ENCODE peak calls at places on chromosome X, in four cellular contexts. I is ACHN; F is COR-L47; T is stimulated activated CD4-positive, alpha-beta T cell treated with anti-CD3 and anti-CD28 coated beads, Interleukin-1b, Interleukin-23, amount 100 ng/mL, for 1 hour. S is an unnamed sample.

GRCh38 chrX:41475166-41475565 is 28.0 kb downstream of the NYX start:
- DNase-seq in T (no peak), F (no peak), I (no peak), S (peak)

GRCh38 chrX:71578253-71579135 is at the start of gene GCNA:
- DNase-seq in F (no peak), I (no peak), T (no peak), S (no peak)

GRCh38 chrX:116801943-116802342 is 339.2 kb upstream of the CT83 start:
- DNase-seq in I (no peak), F (no peak), T (no peak), S (no peak)

GRCh38 chrX:91435465-91435864 is 826 bp downstream of the PABPC5 start:
- DNase-seq in F (no peak), I (no peak), T (no peak), S (no peak)

GRCh38 chrX:131565909-131566308 is 22.0 kb downstream of the OR13H1 start:
- DNase-seq in F (no peak), I (no peak), T (no peak), S (no peak)

GRCh38 chrX:9257718-9258117 is 207.1 kb upstream of the TBL1X start:
- DNase-seq in F (no peak), I (no peak), T (no peak), S (no peak)

GRCh38 chrX:71545364-71545763 is 12.5 kb downstream of the OGT start:
- DNase-seq in F (no peak), T (no peak), I (no peak), S (no peak)

GRCh38 chrX:10173331-10173900 is 16.6 kb downstream of the CLCN4 start:
- DNase-seq in T (no peak), F (no peak), I (peak), S (no peak)

GRCh38 chrX:48683411-48683982 is at the start of gene WAS:
- DNase-seq in F (no peak), T (no peak), I (no peak), S (no peak)

GRCh38 chrX:130057209-130057608 is 53.1 kb downstream of the ELF4 start:
- DNase-seq in T (no peak), F (no peak), I (no peak), S (no peak)

GRCh38 chrX:63506320-63506719 is 155.2 kb upstream of the SPIN4 start:
- DNase-seq in I (peak), F (no peak), T (no peak), S (no peak)

GRCh38 chrX:139198936-139199335 is 331.6 kb upstream of the F9 start:
- DNase-seq in T (no peak), I (no peak), F (no peak), S (no peak)

GRCh38 chrX:39438603-39439602 is 637.6 kb downstream of the MID1IP1 start:
- DNase-seq in F (no peak), T (no peak), I (no peak), S (no peak)

GRCh38 chrX:10615931-10616780 is 4.2 kb downstream of the MID1 start:
- DNase-seq in T (no peak), I (peak), F (peak), S (peak)

GRCh38 chrX:13646154-13646549 is 6.8 kb upstream of the TCEANC start:
- DNase-seq in I (peak), F (peak), T (no peak), S (peak)

GRCh38 chrX:103800318-103800717 is 23.7 kb downstream of the PLP1 start:
- DNase-seq in T (no peak), I (no peak), F (no peak), S (no peak)

GRCh38 chrX:123422875-123423274 is 238.8 kb downstream of the GRIA3 start:
- DNase-seq in I (peak), T (no peak), F (no peak), S (peak)

GRCh38 chrX:40084471-40084870 is 13.3 kb downstream of the BCOR start:
- DNase-seq in T (no peak), I (no peak), F (no peak), S (no peak)

GRCh38 chrX:74242484-74243138 is 61.4 kb upstream of the ZCCHC13 start:
- DNase-seq in F (no peak), I (no peak), T (no peak), S (no peak)

GRCh38 chrX:24646745-24647182 is 383 bp downstream of the PCYT1B start:
- DNase-seq in I (no peak), F (no peak), T (no peak), S (peak)

GRCh38 chrX:17606211-17606610 is 131.1 kb upstream of the SCML1 start:
- DNase-seq in T (no peak), F (no peak), I (no peak), S (no peak)

GRCh38 chrX:40273356-40274050 is 175.7 kb upstream of the BCOR start:
- DNase-seq in T (no peak), F (no peak), I (no peak), S (no peak)

GRCh38 chrX:72272868-72273267 is 4.2 kb downstream of the RPS4X start:
- DNase-seq in F (no peak), T (no peak), I (peak), S (no peak)

GRCh38 chrX:132594129-132594528 is 105.3 kb upstream of the MBNL3 start:
- DNase-seq in T (no peak), I (no peak), F (no peak), S (peak)

GRCh38 chrX:15751160-15751819 is 13.2 kb downstream of the CA5B start:
- DNase-seq in I (no peak), F (no peak), T (no peak), S (peak)

GRCh38 chrX:153782324-153782723 is 1.5 kb downstream of the SRPK3 start:
- DNase-seq in I (no peak), F (peak), T (no peak), S (peak)

GRCh38 chrX:120568609-120569008 is 7.8 kb upstream of the CUL4B start:
- DNase-seq in F (no peak), T (no peak), I (no peak), S (no peak)

GRCh38 chrX:30005821-30006220 is 209.5 kb upstream of the MAGEB2 start:
- DNase-seq in F (no peak), T (no peak), I (no peak), S (no peak)

GRCh38 chrX:42070866-42071265 is 147.5 kb upstream of the CASK start:
- DNase-seq in T (no peak), I (no peak), F (no peak), S (no peak)

GRCh38 chrX:37834937-37835336 is 12.4 kb downstream of the DYNLT3 start:
- DNase-seq in I (no peak), T (no peak), F (no peak), S (no peak)

GRCh38 chrX:41326431-41326830 is 7.5 kb upstream of the DDX3X start:
- DNase-seq in F (no peak), T (no peak), I (no peak), S (no peak)

GRCh38 chrX:151723156-151723760 is 7.4 kb downstream of the FATE1 start:
- DNase-seq in F (no peak), I (no peak), T (no peak), S (no peak)

GRCh38 chrX:148530464-148531077 is 30.2 kb downstream of the AFF2 start:
- DNase-seq in I (peak), T (no peak), F (no peak), S (no peak)

GRCh38 chrX:130082244-130083106 is 27.8 kb downstream of the ELF4 start:
- DNase-seq in I (no peak), T (peak), F (no peak), S (no peak)

GRCh38 chrX:34584781-34585180 is 72.3 kb downstream of the TMEM47 start:
- DNase-seq in F (no peak), T (no peak), I (no peak), S (no peak)

GRCh38 chrX:68682790-68683189 is 35.3 kb downstream of the STARD8 start:
- DNase-seq in T (no peak), F (no peak), I (no peak), S (no peak)